ENCODE peak calls at places on chromosomes 5 and 9, in four cellular contexts. M is cardiac fibroblast; S is H9; B is activated effector memory CD4-positive, alpha-beta T cell treated with Interleukin-2 at 50 U/mL for 16 hours. K is an unnamed sample.

GRCh38 chr9:131731237-131731995 is 8.5 kb downstream of the RAPGEF1 start:
- DNase-seq in M (no peak), S (no peak), B (no peak), K (no peak)

GRCh38 chr5:53201746-53202145 is 92.2 kb upstream of the MOCS2 start:
- DNase-seq in M (no peak), S (no peak), B (no peak), K (peak; percentile 19)

GRCh38 chr9:129900263-129901041 is 65.2 kb downstream of the USP20 start:
- DNase-seq in M (no peak), S (no peak), B (no peak), K (no peak)

GRCh38 chr5:134566741-134567221 is 41.3 kb downstream of the JADE2 start:
- DNase-seq in M (no peak), S (no peak), B (no peak), K (no peak)

GRCh38 chr9:93649610-93650261 is 73.4 kb downstream of the PHF2 start:
- DNase-seq in M (no peak), S (no peak), B (no peak), K (no peak)

GRCh38 chr5:136084698-136085097 is 47.9 kb upstream of the SMAD5 start:
- DNase-seq in M (peak; percentile 71), S (no peak), B (no peak), K (no peak)

GRCh38 chr9:123550012-123550411 is 194.0 kb downstream of the CRB2 start:
- DNase-seq in M (no peak), S (no peak), B (no peak), K (no peak)

GRCh38 chr5:68067353-68067752 is 148.2 kb upstream of the PIK3R1 start:
- DNase-seq in M (peak; percentile 22), S (no peak), B (no peak), K (no peak)

GRCh38 chr9:127960410-127961165 is 20.2 kb downstream of the EEIG1 start:
- DNase-seq in M (no peak), S (no peak), B (no peak), K (peak; percentile 74)

GRCh38 chr5:82073179-82073578 is 101.4 kb downstream of the ATG10 start:
- DNase-seq in M (no peak), S (no peak), B (no peak), K (no peak)

GRCh38 chr9:19378647-19379046 is 1.4 kb downstream of the RPS6 start:
- DNase-seq in M (no peak), S (no peak), B (no peak), K (no peak)

GRCh38 chr5:159936686-159937329 is 20.5 kb downstream of the ADRA1B start:
- DNase-seq in M (peak; percentile 18), S (no peak), B (no peak), K (no peak)

GRCh38 chr5:16431482-16431881 is 34.1 kb downstream of the ZNF622 start:
- DNase-seq in M (no peak), S (no peak), B (no peak), K (peak; percentile 2)

GRCh38 chr9:110815361-110815760 is 146.8 kb downstream of the MUSK start:
- DNase-seq in M (no peak), S (no peak), B (no peak), K (no peak)

GRCh38 chr9:107613314-107613713 is 123.7 kb upstream of the KLF4 start:
- DNase-seq in M (no peak), S (no peak), B (no peak), K (no peak)

GRCh38 chr9:114310471-114311450 is 12.1 kb upstream of the ORM1 start:
- DNase-seq in M (no peak), S (no peak), B (no peak), K (no peak)

GRCh38 chr5:68287976-68288755 is 72.6 kb downstream of the PIK3R1 start:
- DNase-seq in M (peak; percentile 57), S (peak; percentile 57), B (peak; percentile 41), K (peak; percentile 70)

GRCh38 chr5:41636605-41637004 is 126.2 kb upstream of the PLCXD3 start:
- DNase-seq in M (peak; percentile 47), S (peak; percentile 54), B (no peak), K (peak; percentile 63)